ENCODE peak calls at places on chromosomes 11 and 22, in six cellular contexts. One of them, this sample, is unnamed.

GRCh38 chr22:39535831-39536449 is 3.4 kb upstream of the RPS19BP1 start:
- DNase-seq in transverse colon: no peak
- DNase-seq in heart left ventricle: no peak
- DNase-seq in HL-60: no peak
- DNase-seq in HFF-Myc: no peak
- DNase-seq in AG09319: no peak
- DNase-seq in this sample: no peak

GRCh38 chr11:97537407-97538150 is 1147.8 kb downstream of the JRKL start:
- DNase-seq in HL-60: no peak
- DNase-seq in transverse colon: no peak
- DNase-seq in HFF-Myc: no peak
- DNase-seq in heart left ventricle: no peak
- DNase-seq in AG09319: no peak
- DNase-seq in this sample: no peak

GRCh38 chr11:111410951-111411350 is 31.9 kb upstream of the POU2AF1 start:
- DNase-seq in HFF-Myc: no peak
- DNase-seq in HL-60: no peak
- DNase-seq in transverse colon: no peak
- DNase-seq in AG09319: no peak
- DNase-seq in heart left ventricle: no peak
- DNase-seq in this sample: no peak

GRCh38 chr11:8787372-8787771 is 104.8 kb downstream of the RPL27A start:
- DNase-seq in HFF-Myc: no peak
- DNase-seq in heart left ventricle: no peak
- DNase-seq in HL-60: no peak
- DNase-seq in transverse colon: peak
- DNase-seq in AG09319: no peak
- DNase-seq in this sample: no peak

GRCh38 chr11:125941606-125942275 is 4.1 kb upstream of the VSIG10L2 start:
- DNase-seq in heart left ventricle: peak
- DNase-seq in transverse colon: peak
- DNase-seq in HFF-Myc: no peak
- DNase-seq in AG09319: no peak
- DNase-seq in HL-60: no peak
- DNase-seq in this sample: peak

GRCh38 chr11:112277937-112278336 is 17.3 kb upstream of the PLET1 start:
- DNase-seq in AG09319: no peak
- DNase-seq in HL-60: no peak
- DNase-seq in heart left ventricle: no peak
- DNase-seq in HFF-Myc: no peak
- DNase-seq in transverse colon: no peak
- DNase-seq in this sample: no peak

GRCh38 chr22:20298803-20299735 is 20.8 kb downstream of the DGCR6L start:
- DNase-seq in heart left ventricle: peak
- DNase-seq in AG09319: no peak
- DNase-seq in HFF-Myc: no peak
- DNase-seq in transverse colon: peak
- DNase-seq in HL-60: peak
- DNase-seq in this sample: peak

GRCh38 chr11:61730222-61730994 is 22.0 kb upstream of the MYRF start:
- DNase-seq in transverse colon: no peak
- DNase-seq in AG09319: no peak
- DNase-seq in heart left ventricle: no peak
- DNase-seq in HL-60: no peak
- DNase-seq in HFF-Myc: no peak
- DNase-seq in this sample: no peak

GRCh38 chr11:46694607-46695006 is 5.8 kb downstream of the ARHGAP1 start:
- DNase-seq in heart left ventricle: no peak
- DNase-seq in HFF-Myc: no peak
- DNase-seq in AG09319: no peak
- DNase-seq in transverse colon: no peak
- DNase-seq in HL-60: no peak
- DNase-seq in this sample: no peak

GRCh38 chr11:132310390-132311375 is 940.3 kb downstream of the NTM start:
- DNase-seq in HFF-Myc: no peak
- DNase-seq in HL-60: no peak
- DNase-seq in AG09319: no peak
- DNase-seq in transverse colon: no peak
- DNase-seq in heart left ventricle: peak
- DNase-seq in this sample: no peak

GRCh38 chr11:70332567-70332966 is 62.1 kb downstream of the PPFIA1 start:
- DNase-seq in heart left ventricle: no peak
- DNase-seq in AG09319: no peak
- DNase-seq in HFF-Myc: no peak
- DNase-seq in transverse colon: no peak
- DNase-seq in HL-60: no peak
- DNase-seq in this sample: no peak

GRCh38 chr11:60764879-60765278 is 8.2 kb downstream of the MS4A15 start:
- DNase-seq in transverse colon: no peak
- DNase-seq in heart left ventricle: no peak
- DNase-seq in AG09319: no peak
- DNase-seq in HL-60: no peak
- DNase-seq in HFF-Myc: no peak
- DNase-seq in this sample: no peak

GRCh38 chr11:114075891-114076441 is 16.5 kb downstream of the ZBTB16 start:
- DNase-seq in AG09319: no peak
- DNase-seq in HL-60: peak
- DNase-seq in HFF-Myc: no peak
- DNase-seq in heart left ventricle: peak
- DNase-seq in transverse colon: no peak
- DNase-seq in this sample: peak

GRCh38 chr11:124638500-124638899 is 15.8 kb downstream of the TBRG1 start:
- DNase-seq in heart left ventricle: no peak
- DNase-seq in HFF-Myc: no peak
- DNase-seq in AG09319: no peak
- DNase-seq in HL-60: no peak
- DNase-seq in transverse colon: no peak
- DNase-seq in this sample: no peak

GRCh38 chr11:11843233-11843632 is 1.5 kb downstream of the USP47 start:
- DNase-seq in heart left ventricle: no peak
- DNase-seq in HFF-Myc: no peak
- DNase-seq in HL-60: no peak
- DNase-seq in AG09319: no peak
- DNase-seq in transverse colon: no peak
- DNase-seq in this sample: no peak
- TF ChIP-seq CTCF in heart left ventricle: no peak
- TF ChIP-seq CTCF in HFF-Myc: no peak
- TF ChIP-seq CTCF in HL-60: no peak
- TF ChIP-seq CTCF in AG09319: no peak
- TF ChIP-seq CTCF in transverse colon: no peak
- TF ChIP-seq CTCF in this sample: no peak

GRCh38 chr22:42614312-42615091 is at the start of gene POLDIP3:
- DNase-seq in transverse colon: peak
- DNase-seq in HFF-Myc: peak
- DNase-seq in heart left ventricle: peak
- DNase-seq in HL-60: peak
- DNase-seq in AG09319: peak
- DNase-seq in this sample: peak
- TF ChIP-seq CTCF in transverse colon: peak
- TF ChIP-seq CTCF in HFF-Myc: peak
- TF ChIP-seq CTCF in heart left ventricle: peak
- TF ChIP-seq CTCF in HL-60: no peak
- TF ChIP-seq CTCF in AG09319: peak
- TF ChIP-seq CTCF in this sample: no peak

DNA sequence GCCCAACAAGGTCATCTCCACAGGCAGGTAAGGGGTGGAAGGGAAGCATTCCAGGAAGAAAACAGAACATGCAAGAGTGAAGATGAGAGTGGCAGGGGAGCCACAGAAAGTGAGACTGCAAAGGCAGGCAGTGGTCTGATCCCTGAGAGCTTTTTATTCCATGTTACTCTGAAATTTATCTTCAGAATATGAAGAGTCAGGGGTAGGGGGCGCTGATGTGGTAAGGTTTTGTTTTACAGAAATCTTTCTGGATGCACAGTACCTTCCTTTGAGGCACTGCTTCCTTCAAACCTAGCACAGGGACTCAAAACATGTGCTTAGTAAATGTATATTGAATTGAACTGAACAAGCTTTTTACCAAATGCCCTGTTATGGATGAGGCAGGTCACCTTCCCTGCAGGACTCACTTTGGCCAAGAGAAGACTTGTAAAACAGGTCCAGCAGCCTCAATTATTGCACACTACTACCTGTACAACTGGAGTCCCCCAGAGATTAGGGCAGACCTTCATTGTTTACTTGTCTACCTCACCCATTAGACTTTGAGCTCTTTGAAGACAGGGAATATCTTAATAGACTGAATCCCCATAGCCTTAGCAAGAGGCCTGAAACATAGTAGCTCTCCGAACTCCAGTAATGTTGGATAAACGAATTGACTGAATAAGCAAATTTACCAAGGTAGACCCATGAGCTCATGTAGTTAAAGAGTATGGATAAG is 2.2 kb downstream of the PAK1 start:
- DNase-seq in HL-60: peak
- DNase-seq in HFF-Myc: no peak
- DNase-seq in transverse colon: peak
- DNase-seq in AG09319: no peak
- DNase-seq in heart left ventricle: no peak
- DNase-seq in this sample: peak
- TF ChIP-seq CTCF in HL-60: no peak
- TF ChIP-seq CTCF in HFF-Myc: peak
- TF ChIP-seq CTCF in transverse colon: no peak
- TF ChIP-seq CTCF in AG09319: no peak
- TF ChIP-seq CTCF in heart left ventricle: no peak
- TF ChIP-seq CTCF in this sample: peak

GRCh38 chr11:87116185-87116584 is 78.5 kb downstream of the TMEM135 start:
- DNase-seq in transverse colon: no peak
- DNase-seq in heart left ventricle: no peak
- DNase-seq in AG09319: no peak
- DNase-seq in HL-60: no peak
- DNase-seq in HFF-Myc: no peak
- DNase-seq in this sample: no peak

DNA sequence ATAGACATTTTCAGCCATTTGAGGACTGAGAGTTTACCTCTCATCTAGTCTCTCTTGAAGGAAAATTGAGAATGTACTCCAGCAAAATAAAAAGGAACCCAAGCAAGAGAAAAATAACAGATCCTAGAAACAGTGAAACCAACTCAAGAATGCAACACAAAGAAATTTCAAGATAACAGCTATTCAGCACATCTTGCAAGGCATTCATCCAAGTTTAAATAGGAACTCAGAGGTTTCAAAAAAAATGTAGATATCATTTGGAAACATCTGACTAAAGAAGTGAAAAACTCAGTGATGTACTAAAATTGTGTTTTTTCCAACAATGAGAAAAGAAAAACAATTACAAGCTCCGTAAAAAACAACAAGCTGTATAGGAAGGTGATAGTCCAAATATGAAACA is 76.4 kb downstream of the TMEM135 start:
- DNase-seq in HL-60: no peak
- DNase-seq in HFF-Myc: no peak
- DNase-seq in AG09319: no peak
- DNase-seq in heart left ventricle: no peak
- DNase-seq in transverse colon: no peak
- DNase-seq in this sample: no peak
- TF ChIP-seq CTCF in HL-60: no peak
- TF ChIP-seq CTCF in HFF-Myc: no peak
- TF ChIP-seq CTCF in AG09319: no peak
- TF ChIP-seq CTCF in heart left ventricle: no peak
- TF ChIP-seq CTCF in transverse colon: no peak
- TF ChIP-seq CTCF in this sample: no peak

This sample was measured in Calu3.